ENCODE peak calls at places on chromosomes 12 and 14, in eight cellular contexts. U, J, B, D, X, F, T and H are unnamed samples.

GRCh38 chr12:121326996-121327674 is 25.1 kb downstream of the ANAPC5 start:
- DNase-seq in U (no peak), J (no peak), B (no peak), D (no peak), X (no peak), F (no peak), T (no peak), H (no peak)

GRCh38 chr12:69492739-69493138 is 22.6 kb downstream of the FRS2 start:
- DNase-seq in U (no peak), J (no peak), B (no peak), D (no peak), X (no peak), F (no peak), T (no peak), H (no peak)

GRCh38 chr12:123384318-123384993 is 524 bp downstream of the KMT5A start:
- DNase-seq in U (peak; percentile 43), J (peak; percentile 27), B (no peak), D (no peak), X (peak; percentile 20), F (peak; percentile 52), T (peak; percentile 22), H (no peak)

GRCh38 chr12:45259732-45260480 is 44.0 kb downstream of the ANO6 start:
- DNase-seq in U (peak; percentile 44), J (no peak), B (no peak), D (no peak), X (no peak), F (peak; percentile 50), T (no peak), H (peak; percentile 25)

GRCh38 chr12:27260746-27261145 is 16.7 kb downstream of the STK38L start:
- DNase-seq in U (peak; percentile 29), J (no peak), B (no peak), D (no peak), X (no peak), F (no peak), T (no peak), H (no peak)

GRCh38 chr12:91171475-91171874 is 11.1 kb downstream of the DCN start:
- DNase-seq in U (no peak), J (no peak), B (no peak), D (no peak), X (no peak), F (no peak), T (no peak), H (no peak)

GRCh38 chr12:15757553-15758255 is 31.5 kb downstream of the EPS8 start:
- DNase-seq in U (peak; percentile 91), J (no peak), B (no peak), D (no peak), X (no peak), F (no peak), T (no peak), H (peak; percentile 82)

GRCh38 chr14:44404599-44405349 is 102.3 kb downstream of the FSCB start:
- DNase-seq in U (no peak), J (no peak), B (no peak), D (no peak), X (no peak), F (no peak), T (no peak), H (no peak)

GRCh38 chr12:58575281-58575680 is 345.0 kb downstream of the LRIG3 start:
- DNase-seq in U (no peak), J (no peak), B (no peak), D (no peak), X (no peak), F (no peak), T (no peak), H (peak; percentile 71)

GRCh38 chr12:6792522-6793201 is 3.3 kb downstream of the CD4 start:
- DNase-seq in U (no peak), J (no peak), B (peak; percentile 33), D (no peak), X (peak; percentile 34), F (peak; percentile 49), T (no peak), H (no peak)

GRCh38 chr12:11885261-11886038 is 185.3 kb upstream of the BCL2L14 start:
- DNase-seq in U (peak; percentile 96), J (no peak), B (no peak), D (no peak), X (no peak), F (no peak), T (no peak), H (peak; percentile 60)

GRCh38 chr14:56590535-56590951 is 10.9 kb downstream of the TMEM260 start:
- DNase-seq in U (no peak), J (no peak), B (peak; percentile 3), D (no peak), X (no peak), F (peak; percentile 75), T (peak; percentile 32), H (no peak)

GRCh38 chr14:96237641-96238040 is 18.4 kb upstream of the BDKRB1 start:
- DNase-seq in U (no peak), J (no peak), B (no peak), D (no peak), X (no peak), F (no peak), T (no peak), H (no peak)

GRCh38 chr14:87547536-87547935 is 445.4 kb downstream of the GALC start:
- DNase-seq in U (no peak), J (no peak), B (no peak), D (no peak), X (no peak), F (no peak), T (no peak), H (no peak)

GRCh38 chr14:50666772-50667490 is 1.2 kb downstream of the SAV1 start:
- DNase-seq in U (peak; percentile 70), J (no peak), B (no peak), D (peak; percentile 42), X (peak; percentile 22), F (peak; percentile 71), T (no peak), H (peak; percentile 37)

GRCh38 chr14:105857223-105857815 is 330.9 kb downstream of the TMEM121 start:
- DNase-seq in U (no peak), J (no peak), B (no peak), D (no peak), X (peak; percentile 18), F (no peak), T (no peak), H (no peak)

GRCh38 chr14:104879201-104879982 is 14.3 kb downstream of the CEP170B start:
- DNase-seq in U (no peak), J (no peak), B (no peak), D (no peak), X (no peak), F (no peak), T (no peak), H (no peak)

GRCh38 chr12:109656681-109657262 is 56.9 kb upstream of the FAM222A start:
- DNase-seq in U (no peak), J (no peak), B (no peak), D (no peak), X (no peak), F (no peak), T (no peak), H (no peak)

GRCh38 chr14:60175255-60175902 is 10.2 kb upstream of the DHRS7 start:
- DNase-seq in U (peak; percentile 76), J (no peak), B (no peak), D (no peak), X (no peak), F (no peak), T (no peak), H (peak; percentile 36)

GRCh38 chr12:18718462-18718861 is 19.4 kb downstream of the PLCZ1 start:
- DNase-seq in U (peak; percentile 59), J (no peak), B (no peak), D (no peak), X (no peak), F (no peak), T (no peak), H (no peak)

GRCh38 chr14:35046048-35046750 is at the start of gene FAM177A1:
- DNase-seq in U (peak; percentile 98), J (peak; percentile 99), B (peak; percentile 85), D (peak; percentile 87), X (peak; percentile 98), F (peak; percentile 98), T (peak; percentile 98), H (peak; percentile 96)

DNA sequence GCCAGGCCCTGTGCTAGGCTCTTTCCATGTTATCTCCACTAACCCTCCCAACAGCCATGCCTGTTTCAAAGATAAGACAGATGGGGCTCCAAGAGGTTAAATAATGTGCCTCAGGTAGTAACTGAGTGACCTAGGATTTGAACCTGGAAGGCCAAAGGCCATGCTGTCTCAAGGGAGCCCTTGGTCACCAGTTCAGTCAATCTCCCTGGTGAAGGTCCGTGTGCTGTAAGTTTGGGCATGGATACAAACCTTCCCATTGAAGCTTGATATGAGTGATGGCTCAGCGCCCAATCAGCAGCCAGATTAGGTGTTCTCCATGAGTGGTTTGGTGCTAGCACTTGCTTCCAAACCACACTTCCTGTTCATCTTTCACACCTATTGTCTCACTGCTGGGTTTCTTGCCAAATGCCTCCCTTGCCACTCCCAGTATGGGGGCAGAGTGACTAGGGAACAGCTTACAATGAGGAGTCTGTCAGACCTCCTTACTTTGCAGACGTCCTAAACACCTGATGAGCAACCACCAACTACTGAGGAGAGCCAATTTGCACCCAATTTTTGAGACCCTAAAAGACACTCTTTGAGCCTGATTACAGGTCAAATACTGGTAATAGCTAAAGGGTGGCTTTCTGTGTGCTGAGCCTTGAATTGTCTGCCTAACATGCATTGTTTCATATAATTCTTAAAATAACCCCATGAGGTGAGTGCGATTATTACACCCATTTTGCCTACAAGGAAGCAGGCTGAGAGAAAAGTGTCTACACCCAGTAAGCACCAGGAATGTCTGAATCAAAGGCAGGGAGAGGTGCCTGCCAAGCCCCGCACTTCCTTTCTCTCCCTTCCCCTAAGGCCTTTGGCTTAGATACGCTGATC is 48.5 kb upstream of the FOS start:
- DNase-seq in U (peak; percentile 92), J (no peak), B (no peak), D (no peak), X (peak; percentile 52), F (peak; percentile 45), T (no peak), H (peak; percentile 24)
- TF ChIP-seq CTCF in U (peak; percentile 34), J (no peak), B (peak; percentile 54), D (no peak), X (peak; percentile 35), F (no peak), T (no peak), H (peak; percentile 62)

GRCh38 chr12:72699362-72699761 is 427.2 kb downstream of the TRHDE start:
- DNase-seq in U (no peak), J (no peak), B (no peak), D (no peak), X (no peak), F (no peak), T (no peak), H (no peak)
- TF ChIP-seq CTCF in U (no peak), J (no peak), B (no peak), D (no peak), X (no peak), F (no peak), T (no peak), H (peak; percentile 37)

DNA sequence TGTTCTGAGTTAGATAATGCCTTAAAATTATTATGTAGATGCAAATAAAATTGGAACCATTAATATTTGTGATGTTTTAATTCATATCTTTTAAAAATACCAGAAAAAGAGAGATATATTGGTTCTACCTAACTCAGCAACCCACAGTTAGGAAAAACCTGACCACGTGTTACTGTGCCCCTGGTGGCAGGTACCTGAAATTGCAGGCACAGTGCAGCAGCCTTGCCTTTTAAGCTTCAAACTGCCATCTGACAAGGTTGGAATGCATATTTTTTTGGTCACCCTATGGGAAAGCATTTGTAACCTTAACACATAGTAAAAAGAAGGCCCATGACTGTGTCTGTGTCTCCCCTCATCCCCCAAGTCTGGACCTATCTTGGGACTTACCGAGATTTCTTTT is 109.4 kb upstream of the NOS1 start:
- DNase-seq in U (no peak), J (no peak), B (no peak), D (no peak), X (no peak), F (no peak), T (peak; percentile 33), H (no peak)
- TF ChIP-seq CTCF in U (peak; percentile 25), J (peak; percentile 13), B (peak; percentile 59), D (peak; percentile 25), X (no peak), F (peak; percentile 57), T (peak; percentile 87), H (peak; percentile 55)

GRCh38 chr14:31622060-31622459 is 60.9 kb downstream of the NUBPL start:
- DNase-seq in U (no peak), J (no peak), B (no peak), D (no peak), X (no peak), F (no peak), T (no peak), H (no peak)
- TF ChIP-seq CTCF in U (no peak), J (no peak), B (no peak), D (no peak), X (no peak), F (no peak), T (no peak), H (no peak)